ENCODE peak calls at places on chromosomes 4 and X, in six cellular contexts. One of them, this sample, is unnamed.
A peak's percentile ranks its signal among the peaks of the same experiment; 100 is the strongest.

GRCh38 chr4:178553201-178553600 is 1111.0 kb upstream of the AGA start:
- DNase-seq in right atrium auricular region: no peak
- DNase-seq in astrocyte: no peak
- DNase-seq in neural progenitor cell: no peak
- DNase-seq in SK-N-SH: no peak
- DNase-seq in left lung: no peak
- DNase-seq in this sample: no peak

GRCh38 chr4:89469930-89470375 is 162.4 kb upstream of the GPRIN3 start:
- DNase-seq in right atrium auricular region: no peak
- DNase-seq in astrocyte: peak; percentile 96
- DNase-seq in neural progenitor cell: no peak
- DNase-seq in SK-N-SH: no peak
- DNase-seq in left lung: no peak
- DNase-seq in this sample: no peak

GRCh38 chr4:5399790-5400421 is 308.5 kb downstream of the EVC2 start:
- DNase-seq in right atrium auricular region: no peak
- DNase-seq in astrocyte: no peak
- DNase-seq in neural progenitor cell: peak; percentile 70
- DNase-seq in SK-N-SH: peak; percentile 63
- DNase-seq in left lung: no peak
- DNase-seq in this sample: no peak

GRCh38 chrX:22122510-22122909 is 90.4 kb downstream of the PHEX start:
- DNase-seq in right atrium auricular region: no peak
- DNase-seq in astrocyte: peak; percentile 75
- DNase-seq in neural progenitor cell: no peak
- DNase-seq in SK-N-SH: no peak
- DNase-seq in left lung: no peak
- DNase-seq in this sample: peak; percentile 54

GRCh38 chr4:182219400-182219799 is 23.8 kb upstream of the TENM3 start:
- DNase-seq in right atrium auricular region: no peak
- DNase-seq in astrocyte: peak; percentile 64
- DNase-seq in neural progenitor cell: no peak
- DNase-seq in SK-N-SH: no peak
- DNase-seq in left lung: no peak
- DNase-seq in this sample: no peak

GRCh38 chr4:21948347-21949072 is at the start of gene KCNIP4:
- DNase-seq in right atrium auricular region: no peak
- DNase-seq in astrocyte: peak; percentile 22
- DNase-seq in neural progenitor cell: peak; percentile 83
- DNase-seq in SK-N-SH: peak; percentile 68
- DNase-seq in left lung: no peak
- DNase-seq in this sample: peak; percentile 83

GRCh38 chr4:108529984-108530901 is 90.1 kb upstream of the RPL34 start:
- DNase-seq in right atrium auricular region: no peak
- DNase-seq in astrocyte: no peak
- DNase-seq in neural progenitor cell: no peak
- DNase-seq in SK-N-SH: no peak
- DNase-seq in left lung: no peak
- DNase-seq in this sample: no peak

GRCh38 chr4:6885953-6886557 is 23.6 kb upstream of the TBC1D14 start:
- DNase-seq in right atrium auricular region: peak; percentile 87
- DNase-seq in astrocyte: peak; percentile 75
- DNase-seq in neural progenitor cell: no peak
- DNase-seq in SK-N-SH: no peak
- DNase-seq in left lung: peak; percentile 75
- DNase-seq in this sample: no peak

GRCh38 chrX:46979340-46979739 is 67.1 kb downstream of the JADE3 start:
- DNase-seq in right atrium auricular region: no peak
- DNase-seq in astrocyte: peak; percentile 59
- DNase-seq in neural progenitor cell: no peak
- DNase-seq in SK-N-SH: no peak
- DNase-seq in left lung: no peak
- DNase-seq in this sample: no peak

GRCh38 chrX:143788265-143788664 is 67.7 kb upstream of the SPANXN2 start:
- DNase-seq in right atrium auricular region: no peak
- DNase-seq in astrocyte: no peak
- DNase-seq in neural progenitor cell: peak; percentile 31
- DNase-seq in SK-N-SH: peak; percentile 8
- DNase-seq in left lung: no peak
- DNase-seq in this sample: no peak

GRCh38 chrX:151828434-151829080 is 84.1 kb upstream of the MAGEA4 start:
- DNase-seq in right atrium auricular region: peak; percentile 38
- DNase-seq in astrocyte: peak; percentile 59
- DNase-seq in neural progenitor cell: no peak
- DNase-seq in SK-N-SH: no peak
- DNase-seq in left lung: no peak
- DNase-seq in this sample: peak; percentile 40

GRCh38 chr4:168679397-168680176 is 182.7 kb downstream of the PALLD start:
- DNase-seq in right atrium auricular region: no peak
- DNase-seq in astrocyte: no peak
- DNase-seq in neural progenitor cell: no peak
- DNase-seq in SK-N-SH: no peak
- DNase-seq in left lung: no peak
- DNase-seq in this sample: no peak

GRCh38 chr4:82247171-82247570 is 126.6 kb downstream of the HNRNPD start:
- DNase-seq in right atrium auricular region: no peak
- DNase-seq in astrocyte: no peak
- DNase-seq in neural progenitor cell: no peak
- DNase-seq in SK-N-SH: no peak
- DNase-seq in left lung: no peak
- DNase-seq in this sample: no peak

GRCh38 chr4:143482753-143483362 is 30.6 kb upstream of the SMARCA5 start:
- DNase-seq in right atrium auricular region: no peak
- DNase-seq in astrocyte: peak; percentile 27
- DNase-seq in neural progenitor cell: peak; percentile 20
- DNase-seq in SK-N-SH: peak; percentile 25
- DNase-seq in left lung: no peak
- DNase-seq in this sample: no peak

GRCh38 chrX:40152173-40152705 is 54.5 kb upstream of the BCOR start:
- DNase-seq in right atrium auricular region: no peak
- DNase-seq in astrocyte: no peak
- DNase-seq in neural progenitor cell: peak; percentile 65
- DNase-seq in SK-N-SH: peak; percentile 64
- DNase-seq in left lung: no peak
- DNase-seq in this sample: no peak

GRCh38 chr4:176002007-176002623 is 63.5 kb upstream of the WDR17 start:
- DNase-seq in right atrium auricular region: no peak
- DNase-seq in astrocyte: peak; percentile 12
- DNase-seq in neural progenitor cell: peak; percentile 73
- DNase-seq in SK-N-SH: peak; percentile 47
- DNase-seq in left lung: peak; percentile 47
- DNase-seq in this sample: no peak

GRCh38 chr4:67713531-67714247 is 12.7 kb upstream of the UBA6 start:
- DNase-seq in right atrium auricular region: no peak
- DNase-seq in astrocyte: peak; percentile 45
- DNase-seq in neural progenitor cell: no peak
- DNase-seq in SK-N-SH: no peak
- DNase-seq in left lung: no peak
- DNase-seq in this sample: no peak

GRCh38 chrX:15672886-15673285 is 8.3 kb upstream of the CLTRN start:
- DNase-seq in right atrium auricular region: no peak
- DNase-seq in astrocyte: no peak
- DNase-seq in neural progenitor cell: no peak
- DNase-seq in SK-N-SH: no peak
- DNase-seq in left lung: no peak
- DNase-seq in this sample: no peak

GRCh38 chr4:87150498-87151261 is 69.7 kb downstream of the KLHL8 start:
- DNase-seq in right atrium auricular region: no peak
- DNase-seq in astrocyte: peak; percentile 36
- DNase-seq in neural progenitor cell: peak; percentile 80
- DNase-seq in SK-N-SH: peak; percentile 57
- DNase-seq in left lung: no peak
- DNase-seq in this sample: no peak

GRCh38 chr4:161762796-161763195 is 401.0 kb downstream of the FSTL5 start:
- DNase-seq in right atrium auricular region: no peak
- DNase-seq in astrocyte: peak; percentile 81
- DNase-seq in neural progenitor cell: no peak
- DNase-seq in SK-N-SH: no peak
- DNase-seq in left lung: no peak
- DNase-seq in this sample: no peak

GRCh38 chr4:108693819-108694218 is 43.4 kb downstream of the OSTC start:
- DNase-seq in right atrium auricular region: no peak
- DNase-seq in astrocyte: no peak
- DNase-seq in neural progenitor cell: no peak
- DNase-seq in SK-N-SH: no peak
- DNase-seq in left lung: no peak
- DNase-seq in this sample: no peak

GRCh38 chr4:169189372-169189771 is 81.4 kb downstream of the SH3RF1 start:
- DNase-seq in right atrium auricular region: no peak
- DNase-seq in astrocyte: no peak
- DNase-seq in neural progenitor cell: no peak
- DNase-seq in SK-N-SH: no peak
- DNase-seq in left lung: no peak
- DNase-seq in this sample: no peak

GRCh38 chr4:36187723-36188333 is 56.5 kb downstream of the ARAP2 start:
- DNase-seq in right atrium auricular region: no peak
- DNase-seq in astrocyte: peak; percentile 16
- DNase-seq in neural progenitor cell: peak; percentile 57
- DNase-seq in SK-N-SH: no peak
- DNase-seq in left lung: no peak
- DNase-seq in this sample: no peak
- TF ChIP-seq CTCF in right atrium auricular region: peak; percentile 57
- TF ChIP-seq CTCF in astrocyte: peak; percentile 80
- TF ChIP-seq CTCF in neural progenitor cell: peak; percentile 80
- TF ChIP-seq CTCF in SK-N-SH: peak; percentile 71
- TF ChIP-seq CTCF in left lung: peak; percentile 13
- TF ChIP-seq CTCF in this sample: peak; percentile 79

DNA sequence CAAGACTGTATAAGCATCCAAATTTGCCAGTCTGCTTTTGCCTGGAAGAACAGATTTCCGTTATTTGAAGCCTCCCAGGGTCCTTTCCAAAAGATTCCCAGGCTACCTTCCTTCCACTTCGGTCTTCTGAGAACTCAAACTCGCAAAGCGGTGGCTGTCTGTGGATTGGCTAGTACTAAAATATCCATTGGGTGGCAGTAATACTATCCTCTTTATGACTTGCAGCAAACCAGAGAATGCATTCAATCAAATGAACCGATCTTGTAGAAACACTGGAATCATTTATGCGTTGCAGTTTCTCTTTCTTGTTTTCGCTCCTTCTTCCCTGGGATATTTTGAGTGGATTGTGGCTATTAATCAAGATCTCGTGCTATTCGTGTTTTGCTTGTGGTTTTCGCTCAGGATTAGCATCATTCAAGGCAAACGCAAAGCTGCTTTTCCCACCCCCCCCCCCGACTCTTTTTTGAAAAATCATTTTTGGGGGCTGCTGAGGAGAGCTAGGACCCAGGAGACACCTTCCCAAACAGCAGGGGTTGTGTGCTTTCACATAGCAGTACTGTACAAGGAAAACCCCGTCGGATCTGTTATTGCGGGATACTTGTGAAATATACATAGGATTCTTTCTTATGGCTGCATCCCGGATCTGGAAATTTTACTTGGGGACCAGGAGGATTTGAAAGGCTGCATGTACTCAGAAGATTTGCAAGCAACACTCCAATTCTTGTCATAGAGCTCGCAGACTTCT is at the start of gene IL1RAPL1:
- DNase-seq in right atrium auricular region: no peak
- DNase-seq in astrocyte: peak; percentile 78
- DNase-seq in neural progenitor cell: peak; percentile 42
- DNase-seq in SK-N-SH: no peak
- DNase-seq in left lung: no peak
- DNase-seq in this sample: no peak
- TF ChIP-seq CTCF in right atrium auricular region: peak; percentile 36
- TF ChIP-seq CTCF in astrocyte: no peak
- TF ChIP-seq CTCF in neural progenitor cell: peak; percentile 22
- TF ChIP-seq CTCF in SK-N-SH: peak; percentile 47
- TF ChIP-seq CTCF in left lung: no peak
- TF ChIP-seq CTCF in this sample: peak; percentile 36

DNA sequence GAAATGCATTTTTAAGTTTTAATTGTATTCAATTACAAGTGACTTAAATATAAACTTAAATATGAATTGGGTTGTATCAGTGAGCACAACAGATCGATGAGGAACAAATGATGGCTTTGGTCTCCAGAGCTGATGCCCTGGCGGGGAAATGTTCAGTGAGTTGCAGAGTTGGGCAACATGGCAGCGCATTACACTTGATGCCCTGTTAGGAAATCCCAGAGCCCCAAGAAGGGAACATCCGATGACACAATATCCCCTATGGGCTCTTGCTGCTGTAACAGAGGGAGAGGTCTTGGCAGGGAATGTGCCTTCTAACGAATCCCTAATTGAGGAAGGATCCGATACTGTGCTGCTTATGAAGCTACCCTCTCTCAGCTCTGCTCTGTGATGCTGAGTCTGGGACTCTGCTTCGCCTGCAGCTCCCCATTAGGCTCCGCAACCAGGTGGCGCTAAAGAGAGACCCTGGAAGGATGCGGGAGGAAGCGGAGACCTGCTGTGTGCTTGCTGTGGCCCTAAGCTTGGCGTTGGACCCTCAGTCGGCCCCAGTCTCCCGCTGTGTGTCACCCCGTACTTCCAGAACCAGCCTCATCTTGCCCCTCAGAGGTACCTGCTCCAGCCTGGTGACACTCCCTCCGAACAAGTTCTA is 38.9 kb downstream of the PDHA1 start:
- DNase-seq in right atrium auricular region: peak; percentile 58
- DNase-seq in astrocyte: no peak
- DNase-seq in neural progenitor cell: peak; percentile 74
- DNase-seq in SK-N-SH: peak; percentile 38
- DNase-seq in left lung: peak; percentile 60
- DNase-seq in this sample: peak; percentile 81
- TF ChIP-seq CTCF in right atrium auricular region: peak; percentile 65
- TF ChIP-seq CTCF in astrocyte: peak; percentile 40
- TF ChIP-seq CTCF in neural progenitor cell: peak; percentile 62
- TF ChIP-seq CTCF in SK-N-SH: peak; percentile 48
- TF ChIP-seq CTCF in left lung: peak; percentile 32
- TF ChIP-seq CTCF in this sample: peak; percentile 56

GRCh38 chr4:27010334-27010940 is 149.8 kb downstream of the STIM2 start:
- DNase-seq in right atrium auricular region: no peak
- DNase-seq in astrocyte: peak; percentile 38
- DNase-seq in neural progenitor cell: peak; percentile 65
- DNase-seq in SK-N-SH: peak; percentile 54
- DNase-seq in left lung: peak; percentile 51
- DNase-seq in this sample: no peak

GRCh38 chr4:27008693-27009092 is 148.1 kb downstream of the STIM2 start:
- DNase-seq in right atrium auricular region: no peak
- DNase-seq in astrocyte: no peak
- DNase-seq in neural progenitor cell: no peak
- DNase-seq in SK-N-SH: no peak
- DNase-seq in left lung: no peak
- DNase-seq in this sample: no peak

GRCh38 chr4:27011401-27011800 is 150.8 kb downstream of the STIM2 start:
- DNase-seq in right atrium auricular region: no peak
- DNase-seq in astrocyte: no peak
- DNase-seq in neural progenitor cell: no peak
- DNase-seq in SK-N-SH: no peak
- DNase-seq in left lung: no peak
- DNase-seq in this sample: no peak

GRCh38 chr4:27007507-27007906 is 146.9 kb downstream of the STIM2 start:
- DNase-seq in right atrium auricular region: no peak
- DNase-seq in astrocyte: no peak
- DNase-seq in neural progenitor cell: no peak
- DNase-seq in SK-N-SH: no peak
- DNase-seq in left lung: no peak
- DNase-seq in this sample: no peak

DNA sequence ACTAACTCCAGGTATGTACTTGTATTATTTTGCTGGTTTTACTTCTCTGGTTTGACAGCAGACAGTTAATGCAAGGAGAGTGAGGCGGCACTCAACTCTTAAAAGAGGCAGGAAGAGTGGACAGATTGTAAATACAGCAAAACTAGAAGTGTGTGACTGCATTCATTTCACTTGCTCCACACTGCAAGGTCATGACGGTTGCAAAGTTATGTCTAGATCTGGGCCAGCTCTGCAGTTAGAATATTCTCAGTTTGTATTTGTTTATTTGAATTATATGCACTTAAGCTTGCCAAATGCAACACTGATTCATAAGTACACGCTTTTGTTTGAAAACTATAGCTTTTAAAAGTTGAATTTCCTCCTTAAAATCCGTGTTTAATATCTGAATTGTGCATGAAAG is 148.9 kb downstream of the STIM2 start:
- DNase-seq in right atrium auricular region: no peak
- DNase-seq in astrocyte: peak; percentile 62
- DNase-seq in neural progenitor cell: no peak
- DNase-seq in SK-N-SH: no peak
- DNase-seq in left lung: no peak
- DNase-seq in this sample: no peak
- TF ChIP-seq CTCF in right atrium auricular region: no peak
- TF ChIP-seq CTCF in astrocyte: no peak
- TF ChIP-seq CTCF in neural progenitor cell: no peak
- TF ChIP-seq CTCF in SK-N-SH: no peak
- TF ChIP-seq CTCF in left lung: no peak
- TF ChIP-seq CTCF in this sample: no peak

This sample was measured in osteocyte.